ENCODE peak calls at places on chromosomes 6 and 20, in ten cellular contexts. One of them, this sample, is unnamed.

GRCh38 chr6:30156262-30156599 is 4.8 kb downstream of the TRIM10 start:
- DNase-seq in GM23338: no peak
- DNase-seq in T-helper 9 cell: no peak
- DNase-seq in Peyer's patch: peak; percentile 75
- DNase-seq in NCI-H1105: no peak
- DNase-seq in islet precursor cell: no peak
- DNase-seq in HTR-8/SVneo: peak; percentile 79
- DNase-seq in GDM1: no peak
- DNase-seq in fibroblast of the conjunctiva: no peak
- DNase-seq in activated CD4-positive, CD25-positive, alpha-beta regulatory T cell: no peak
- DNase-seq in this sample: no peak

GRCh38 chr6:139659196-139659595 is 284.7 kb upstream of the CITED2 start:
- DNase-seq in GM23338: no peak
- DNase-seq in T-helper 9 cell: no peak
- DNase-seq in Peyer's patch: no peak
- DNase-seq in NCI-H1105: no peak
- DNase-seq in islet precursor cell: no peak
- DNase-seq in HTR-8/SVneo: no peak
- DNase-seq in GDM1: no peak
- DNase-seq in fibroblast of the conjunctiva: no peak
- DNase-seq in activated CD4-positive, CD25-positive, alpha-beta regulatory T cell: no peak
- DNase-seq in this sample: no peak

GRCh38 chr6:79277109-79277508 is 42.6 kb upstream of the HMGN3 start:
- DNase-seq in GM23338: no peak
- DNase-seq in T-helper 9 cell: no peak
- DNase-seq in Peyer's patch: no peak
- DNase-seq in NCI-H1105: no peak
- DNase-seq in islet precursor cell: no peak
- DNase-seq in HTR-8/SVneo: peak; percentile 5
- DNase-seq in GDM1: no peak
- DNase-seq in fibroblast of the conjunctiva: no peak
- DNase-seq in activated CD4-positive, CD25-positive, alpha-beta regulatory T cell: no peak
- DNase-seq in this sample: no peak

GRCh38 chr6:106300944-106301343 is 24.6 kb downstream of the ATG5 start:
- DNase-seq in GM23338: peak; percentile 53
- DNase-seq in T-helper 9 cell: no peak
- DNase-seq in Peyer's patch: no peak
- DNase-seq in NCI-H1105: no peak
- DNase-seq in islet precursor cell: no peak
- DNase-seq in HTR-8/SVneo: peak; percentile 9
- DNase-seq in GDM1: no peak
- DNase-seq in fibroblast of the conjunctiva: peak; percentile 49
- DNase-seq in activated CD4-positive, CD25-positive, alpha-beta regulatory T cell: no peak
- DNase-seq in this sample: no peak

GRCh38 chr6:166726193-166726592 is 99.1 kb upstream of the RPS6KA2 start:
- DNase-seq in GM23338: no peak
- DNase-seq in T-helper 9 cell: no peak
- DNase-seq in Peyer's patch: no peak
- DNase-seq in NCI-H1105: no peak
- DNase-seq in islet precursor cell: no peak
- DNase-seq in HTR-8/SVneo: no peak
- DNase-seq in GDM1: no peak
- DNase-seq in fibroblast of the conjunctiva: no peak
- DNase-seq in activated CD4-positive, CD25-positive, alpha-beta regulatory T cell: no peak
- DNase-seq in this sample: peak; percentile 47

GRCh38 chr6:154878866-154879491 is 116.1 kb upstream of the TIAM2 start:
- DNase-seq in GM23338: no peak
- DNase-seq in T-helper 9 cell: no peak
- DNase-seq in Peyer's patch: no peak
- DNase-seq in NCI-H1105: no peak
- DNase-seq in islet precursor cell: no peak
- DNase-seq in HTR-8/SVneo: no peak
- DNase-seq in GDM1: no peak
- DNase-seq in fibroblast of the conjunctiva: no peak
- DNase-seq in activated CD4-positive, CD25-positive, alpha-beta regulatory T cell: no peak
- DNase-seq in this sample: no peak

GRCh38 chr6:144582939-144583613 is 297.9 kb downstream of the UTRN start:
- DNase-seq in GM23338: peak; percentile 36
- DNase-seq in T-helper 9 cell: peak; percentile 9
- DNase-seq in Peyer's patch: peak; percentile 51
- DNase-seq in NCI-H1105: peak; percentile 27
- DNase-seq in islet precursor cell: peak; percentile 59
- DNase-seq in HTR-8/SVneo: no peak
- DNase-seq in GDM1: peak; percentile 11
- DNase-seq in fibroblast of the conjunctiva: no peak
- DNase-seq in activated CD4-positive, CD25-positive, alpha-beta regulatory T cell: no peak
- DNase-seq in this sample: peak; percentile 65

GRCh38 chr6:82415820-82416219 is 52.2 kb downstream of the TPBG start:
- DNase-seq in GM23338: no peak
- DNase-seq in T-helper 9 cell: no peak
- DNase-seq in Peyer's patch: no peak
- DNase-seq in NCI-H1105: no peak
- DNase-seq in islet precursor cell: no peak
- DNase-seq in HTR-8/SVneo: no peak
- DNase-seq in GDM1: no peak
- DNase-seq in fibroblast of the conjunctiva: no peak
- DNase-seq in activated CD4-positive, CD25-positive, alpha-beta regulatory T cell: no peak
- DNase-seq in this sample: no peak

GRCh38 chr6:113697642-113698410 is 159.3 kb upstream of the MARCKS start:
- DNase-seq in GM23338: no peak
- DNase-seq in T-helper 9 cell: no peak
- DNase-seq in Peyer's patch: no peak
- DNase-seq in NCI-H1105: no peak
- DNase-seq in islet precursor cell: no peak
- DNase-seq in HTR-8/SVneo: peak; percentile 52
- DNase-seq in GDM1: no peak
- DNase-seq in fibroblast of the conjunctiva: peak; percentile 43
- DNase-seq in activated CD4-positive, CD25-positive, alpha-beta regulatory T cell: no peak
- DNase-seq in this sample: no peak

GRCh38 chr20:63736893-63737689 is 627 bp downstream of the LIME1 start:
- DNase-seq in GM23338: no peak
- DNase-seq in T-helper 9 cell: peak; percentile 65
- DNase-seq in Peyer's patch: peak; percentile 61
- DNase-seq in NCI-H1105: no peak
- DNase-seq in islet precursor cell: peak; percentile 57
- DNase-seq in HTR-8/SVneo: no peak
- DNase-seq in GDM1: no peak
- DNase-seq in fibroblast of the conjunctiva: no peak
- DNase-seq in activated CD4-positive, CD25-positive, alpha-beta regulatory T cell: no peak
- DNase-seq in this sample: peak; percentile 76

GRCh38 chr6:26543953-26544352 is 5.8 kb downstream of the HMGN4 start:
- DNase-seq in GM23338: no peak
- DNase-seq in T-helper 9 cell: no peak
- DNase-seq in Peyer's patch: no peak
- DNase-seq in NCI-H1105: no peak
- DNase-seq in islet precursor cell: no peak
- DNase-seq in HTR-8/SVneo: no peak
- DNase-seq in GDM1: no peak
- DNase-seq in fibroblast of the conjunctiva: no peak
- DNase-seq in activated CD4-positive, CD25-positive, alpha-beta regulatory T cell: no peak
- DNase-seq in this sample: no peak

GRCh38 chr20:841568-842546 is 8.3 kb downstream of the FAM110A start:
- DNase-seq in GM23338: peak; percentile 77
- DNase-seq in T-helper 9 cell: no peak
- DNase-seq in Peyer's patch: no peak
- DNase-seq in NCI-H1105: no peak
- DNase-seq in islet precursor cell: peak; percentile 85
- DNase-seq in HTR-8/SVneo: no peak
- DNase-seq in GDM1: no peak
- DNase-seq in fibroblast of the conjunctiva: no peak
- DNase-seq in activated CD4-positive, CD25-positive, alpha-beta regulatory T cell: no peak
- DNase-seq in this sample: peak; percentile 85

GRCh38 chr20:8152183-8152582 is 20.1 kb downstream of the PLCB1 start:
- DNase-seq in GM23338: no peak
- DNase-seq in T-helper 9 cell: no peak
- DNase-seq in Peyer's patch: no peak
- DNase-seq in NCI-H1105: no peak
- DNase-seq in islet precursor cell: no peak
- DNase-seq in HTR-8/SVneo: no peak
- DNase-seq in GDM1: no peak
- DNase-seq in fibroblast of the conjunctiva: peak; percentile 17
- DNase-seq in activated CD4-positive, CD25-positive, alpha-beta regulatory T cell: no peak
- DNase-seq in this sample: no peak

GRCh38 chr6:2944405-2945068 is 26.8 kb downstream of the SERPINB6 start:
- DNase-seq in GM23338: no peak
- DNase-seq in T-helper 9 cell: no peak
- DNase-seq in Peyer's patch: no peak
- DNase-seq in NCI-H1105: no peak
- DNase-seq in islet precursor cell: no peak
- DNase-seq in HTR-8/SVneo: no peak
- DNase-seq in GDM1: no peak
- DNase-seq in fibroblast of the conjunctiva: no peak
- DNase-seq in activated CD4-positive, CD25-positive, alpha-beta regulatory T cell: no peak
- DNase-seq in this sample: no peak

GRCh38 chr20:41615110-41615509 is 3.1 kb downstream of the CHD6 start:
- DNase-seq in GM23338: no peak
- DNase-seq in T-helper 9 cell: no peak
- DNase-seq in Peyer's patch: no peak
- DNase-seq in NCI-H1105: no peak
- DNase-seq in islet precursor cell: no peak
- DNase-seq in HTR-8/SVneo: no peak
- DNase-seq in GDM1: no peak
- DNase-seq in fibroblast of the conjunctiva: no peak
- DNase-seq in activated CD4-positive, CD25-positive, alpha-beta regulatory T cell: no peak
- DNase-seq in this sample: no peak

GRCh38 chr20:23366384-23366783 is 4.4 kb downstream of the GZF1 start:
- DNase-seq in GM23338: no peak
- DNase-seq in T-helper 9 cell: no peak
- DNase-seq in Peyer's patch: no peak
- DNase-seq in NCI-H1105: no peak
- DNase-seq in islet precursor cell: no peak
- DNase-seq in HTR-8/SVneo: no peak
- DNase-seq in GDM1: no peak
- DNase-seq in fibroblast of the conjunctiva: no peak
- DNase-seq in activated CD4-positive, CD25-positive, alpha-beta regulatory T cell: no peak
- DNase-seq in this sample: no peak

GRCh38 chr20:5888051-5888450 is 62.3 kb downstream of the TRMT6 start:
- DNase-seq in GM23338: no peak
- DNase-seq in T-helper 9 cell: no peak
- DNase-seq in Peyer's patch: no peak
- DNase-seq in NCI-H1105: no peak
- DNase-seq in islet precursor cell: no peak
- DNase-seq in HTR-8/SVneo: no peak
- DNase-seq in GDM1: no peak
- DNase-seq in fibroblast of the conjunctiva: no peak
- DNase-seq in activated CD4-positive, CD25-positive, alpha-beta regulatory T cell: no peak
- DNase-seq in this sample: no peak

This sample was measured in endodermal cell.